ENCODE peak calls at places on chromosomes 3 and 15, in seven cellular contexts. V is epithelial cell of esophagus, G is fibroblast of lung, S is WTC11, X is GM12865, W is AG09309, M is mammary epithelial cell. U is an unnamed sample.

GRCh38 chr3:188955919-188956318 is 215.9 kb upstream of the TPRG1 start:
- DNase-seq in M (no peak), V (no peak), S (no peak), X (no peak), W (no peak), G (no peak), U (no peak)

GRCh38 chr3:176479291-176479690 is 718.0 kb downstream of the TBL1XR1 start:
- DNase-seq in S (no peak), X (no peak), V (no peak), G (peak; percentile 4), W (no peak), M (no peak), U (no peak)

GRCh38 chr3:47636225-47636624 is 57.6 kb upstream of the CSPG5 start:
- DNase-seq in W (no peak), V (no peak), S (no peak), M (no peak), X (no peak), G (peak; percentile 36), U (no peak)

GRCh38 chr3:118354556-118354955 is 680.1 kb downstream of the IGSF11 start:
- DNase-seq in M (no peak), X (no peak), W (no peak), V (no peak), S (no peak), G (no peak), U (no peak)

GRCh38 chr15:87312221-87312620 is 944.3 kb downstream of the NTRK3 start:
- DNase-seq in V (no peak), W (no peak), G (no peak), S (no peak), M (no peak), X (no peak), U (no peak)

GRCh38 chr3:12954891-12955650 is 113.7 kb upstream of the RPL32 start:
- DNase-seq in X (peak; percentile 26), M (peak; percentile 12), S (no peak), W (no peak), V (peak; percentile 72), G (peak; percentile 29), U (no peak)

GRCh38 chr3:126287536-126288181 is 69.5 kb downstream of the KLF15 start:
- DNase-seq in W (no peak), V (peak; percentile 48), M (peak; percentile 37), G (peak; percentile 59), X (no peak), S (peak; percentile 73), U (peak; percentile 62)

GRCh38 chr3:63580151-63580550 is 72.3 kb upstream of the SNTN start:
- DNase-seq in W (no peak), M (peak; percentile 38), V (peak; percentile 46), S (no peak), G (no peak), X (no peak), U (no peak)

GRCh38 chr3:128276151-128276445 is 122.8 kb downstream of the EEFSEC start:
- DNase-seq in V (no peak), G (peak; percentile 14), X (no peak), S (no peak), M (no peak), W (no peak), U (no peak)

GRCh38 chr3:110533089-110533488 is 538.5 kb upstream of the NECTIN3 start:
- DNase-seq in V (peak; percentile 6), G (no peak), S (no peak), X (no peak), M (no peak), W (peak; percentile 40), U (no peak)

GRCh38 chr3:14317057-14317553 is 85.3 kb upstream of the SLC6A6 start:
- DNase-seq in G (no peak), X (no peak), M (peak; percentile 88), W (no peak), S (no peak), V (peak; percentile 29), U (no peak)

GRCh38 chr3:155585384-155585783 is 159.5 kb downstream of the PLCH1 start:
- DNase-seq in M (no peak), V (peak; percentile 13), W (no peak), G (peak; percentile 7), S (no peak), X (no peak), U (no peak)

GRCh38 chr3:16419640-16420039 is 93.9 kb downstream of the RFTN1 start:
- DNase-seq in M (no peak), G (peak; percentile 55), X (no peak), S (no peak), W (no peak), V (no peak), U (no peak)
- TF ChIP-seq CTCF in M (no peak), G (no peak), X (no peak), S (no peak), W (no peak), V (no peak), U (no peak)

GRCh38 chr3:8503871-8504610 is 2.4 kb downstream of the LMCD1 start:
- DNase-seq in V (no peak), X (peak; percentile 51), M (no peak), G (peak; percentile 13), S (no peak), W (no peak), U (no peak)
- TF ChIP-seq CTCF in V (no peak), X (no peak), M (no peak), G (no peak), S (no peak), W (no peak), U (no peak)

GRCh38 chr15:32659340-32659831 is 17.9 kb downstream of the SCG5 start:
- DNase-seq in X (no peak), G (peak; percentile 84), S (no peak), V (peak; percentile 97), M (peak; percentile 88), W (peak; percentile 65), U (no peak)
- TF ChIP-seq CTCF in X (no peak), G (no peak), S (no peak), V (no peak), M (no peak), W (peak; percentile 19), U (no peak)

DNA sequence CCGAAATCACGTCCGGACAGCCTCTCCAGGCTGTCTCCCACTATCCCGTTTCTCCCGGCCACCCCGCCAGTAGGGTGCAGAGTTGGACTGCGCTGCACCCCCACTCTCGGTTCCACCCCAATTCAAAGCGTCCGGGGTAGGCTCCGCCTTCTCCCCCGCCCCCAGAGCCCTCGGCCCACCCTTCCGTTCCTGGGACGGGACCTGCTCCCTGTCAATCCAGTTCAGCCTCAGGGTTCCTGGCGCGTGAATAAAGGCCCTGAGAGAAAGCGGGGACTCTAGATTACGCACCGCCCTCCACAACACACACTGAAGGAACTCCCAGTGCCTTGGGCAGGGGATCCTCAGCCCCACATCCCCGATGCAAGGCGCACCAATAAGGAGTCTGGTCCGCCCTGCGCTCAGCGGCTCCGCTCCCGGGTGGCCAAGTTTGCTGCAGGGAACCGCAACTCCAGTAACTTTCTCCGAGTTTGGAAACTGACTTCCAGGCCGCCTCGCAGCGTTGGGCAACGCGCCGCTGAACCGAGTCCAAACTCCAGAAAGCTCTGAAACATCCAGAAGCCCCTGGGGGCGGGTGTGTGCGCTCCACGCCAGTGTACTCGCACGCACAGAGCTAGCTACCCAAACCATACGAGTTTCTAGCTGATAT is 1.9 kb downstream of the ADAMTS9 start:
- DNase-seq in M (peak; percentile 95), G (peak; percentile 93), V (peak; percentile 76), X (no peak), S (peak; percentile 91), W (peak; percentile 67), U (peak; percentile 79)
- TF ChIP-seq CTCF in M (peak; percentile 17), G (peak; percentile 45), V (no peak), X (no peak), S (no peak), W (peak; percentile 50), U (peak; percentile 41)

GRCh38 chr15:28936481-28936881 is 50.7 kb downstream of the APBA2 start:
- DNase-seq in S (no peak), W (no peak), V (no peak), M (no peak), G (no peak), X (no peak), U (no peak)

GRCh38 chr15:28936081-28936480 is 50.3 kb downstream of the APBA2 start:
- DNase-seq in V (no peak), S (no peak), X (no peak), G (no peak), W (no peak), M (no peak), U (no peak)

GRCh38 chr15:28933710-28934445 is 48.1 kb downstream of the APBA2 start:
- DNase-seq in M (no peak), W (no peak), V (no peak), X (no peak), S (no peak), G (peak; percentile 37), U (no peak)

GRCh38 chr15:28934645-28935044 is 48.9 kb downstream of the APBA2 start:
- DNase-seq in W (no peak), M (no peak), G (no peak), S (no peak), X (no peak), V (no peak), U (no peak)

DNA sequence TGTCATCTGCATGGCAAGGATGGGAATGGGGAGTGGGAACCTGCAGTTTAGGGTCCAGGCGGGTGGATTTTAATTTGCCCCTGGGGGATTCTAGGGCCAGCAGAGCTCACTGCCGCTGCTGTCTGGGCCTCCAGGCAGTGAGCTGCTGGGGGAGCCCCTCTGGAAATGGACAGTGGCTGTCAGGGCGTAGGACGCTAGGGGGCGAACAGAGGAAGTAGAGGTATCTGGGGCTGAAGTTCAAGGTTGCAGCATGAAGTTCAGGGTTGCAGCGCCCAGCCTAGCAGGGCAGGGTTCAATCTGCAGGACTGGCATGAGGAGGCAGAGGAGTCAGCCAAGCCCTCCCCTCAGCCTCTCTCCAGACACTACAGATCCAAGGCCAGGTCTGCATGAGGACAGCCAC is 49.5 kb downstream of the APBA2 start:
- DNase-seq in X (peak; percentile 42), S (peak; percentile 81), W (no peak), G (no peak), M (no peak), V (no peak), U (peak; percentile 33)
- TF ChIP-seq CTCF in X (peak; percentile 38), S (no peak), W (no peak), G (no peak), M (no peak), V (peak; percentile 4), U (peak; percentile 36)

GRCh38 chr15:91946914-91947313 is 93.4 kb downstream of the SLCO3A1 start:
- DNase-seq in X (no peak), M (no peak), W (no peak), S (no peak), V (no peak), G (no peak), U (peak; percentile 30)
- TF ChIP-seq CTCF in X (no peak), M (no peak), W (peak; percentile 3), S (no peak), V (no peak), G (no peak), U (no peak)

U was measured in neural crest cell.